ENCODE peak calls at places on chromosomes 1 and 21, in ten cellular contexts. K, Y, I, Z, C, U, V, D, W and O are unnamed samples.

GRCh38 chr21:41754481-41754891 is 12.4 kb downstream of the RIPK4 start:
- DNase-seq in K (no peak), Y (no peak), I (no peak), Z (no peak), C (no peak), U (no peak), V (no peak), D (no peak), W (no peak), O (no peak)

GRCh38 chr1:188652678-188653077 is 1823.9 kb downstream of the PLA2G4A start:
- DNase-seq in K (peak), Y (no peak), I (no peak), Z (no peak), C (no peak), U (no peak), V (no peak), D (no peak), W (no peak), O (no peak)

GRCh38 chr1:30748699-30749401 is 8.7 kb downstream of the LAPTM5 start:
- DNase-seq in K (peak), Y (no peak), I (no peak), Z (no peak), C (no peak), U (peak), V (no peak), D (no peak), W (no peak), O (no peak)

GRCh38 chr1:222792744-222793143 is 22.1 kb upstream of the DISP1 start:
- DNase-seq in K (peak), Y (no peak), I (no peak), Z (peak), C (no peak), U (no peak), V (no peak), D (no peak), W (no peak), O (no peak)

GRCh38 chr1:160567858-160568682 is 11.2 kb downstream of the CD84 start:
- DNase-seq in K (no peak), Y (no peak), I (no peak), Z (no peak), C (no peak), U (no peak), V (no peak), D (peak), W (no peak), O (peak)

GRCh38 chr1:162019436-162019835 is 4.2 kb downstream of the OLFML2B start:
- DNase-seq in K (no peak), Y (no peak), I (no peak), Z (no peak), C (no peak), U (no peak), V (no peak), D (no peak), W (no peak), O (no peak)

GRCh38 chr1:55974714-55975441 is 604.5 kb downstream of the PLPP3 start:
- DNase-seq in K (peak), Y (no peak), I (no peak), Z (no peak), C (no peak), U (no peak), V (peak), D (no peak), W (no peak), O (no peak)

GRCh38 chr1:34924759-34925555 is 4.5 kb downstream of the DLGAP3 start:
- DNase-seq in K (peak), Y (peak), I (peak), Z (peak), C (peak), U (peak), V (peak), D (peak), W (no peak), O (peak)

GRCh38 chr1:79895573-79895972 is 889.0 kb upstream of the ADGRL4 start:
- DNase-seq in K (no peak), Y (no peak), I (no peak), Z (no peak), C (no peak), U (no peak), V (no peak), D (no peak), W (no peak), O (no peak)

GRCh38 chr1:155591770-155592169 is 18.2 kb upstream of the MSTO1 start:
- DNase-seq in K (peak), Y (peak), I (no peak), Z (peak), C (no peak), U (no peak), V (peak), D (no peak), W (no peak), O (no peak)

GRCh38 chr1:51000651-51001050 is 30.6 kb downstream of the CDKN2C start:
- DNase-seq in K (no peak), Y (peak), I (no peak), Z (no peak), C (no peak), U (no peak), V (no peak), D (no peak), W (no peak), O (no peak)

GRCh38 chr1:241627453-241628329 is 12.5 kb downstream of the CHML start:
- DNase-seq in K (peak), Y (peak), I (no peak), Z (peak), C (no peak), U (no peak), V (peak), D (no peak), W (no peak), O (peak)